ENCODE peak calls at places on chromosomes 12 and 14, in nine cellular contexts. One of them, this sample, is unnamed.

GRCh38 chr14:68757618-68758081 is 35.2 kb downstream of the ZFP36L1 start:
- DNase-seq in A549: no peak
- DNase-seq in sigmoid colon: peak; percentile 75
- DNase-seq in tibial nerve: peak; percentile 42
- DNase-seq in esophagus muscularis mucosa: no peak
- DNase-seq in ovary: peak; percentile 21
- DNase-seq in GM12878: no peak
- DNase-seq in K562: peak; percentile 37
- DNase-seq in H1: no peak
- DNase-seq in this sample: no peak

GRCh38 chr14:22561661-22562579 is 27.1 kb downstream of the DAD1 start:
- DNase-seq in A549: no peak
- DNase-seq in sigmoid colon: no peak
- DNase-seq in tibial nerve: no peak
- DNase-seq in esophagus muscularis mucosa: no peak
- DNase-seq in ovary: no peak
- DNase-seq in GM12878: peak; percentile 81
- DNase-seq in K562: peak; percentile 42
- DNase-seq in H1: no peak
- DNase-seq in this sample: peak; percentile 46

GRCh38 chr12:132545955-132546354 is 56.0 kb downstream of the FBRSL1 start:
- DNase-seq in A549: no peak
- DNase-seq in sigmoid colon: no peak
- DNase-seq in tibial nerve: no peak
- DNase-seq in esophagus muscularis mucosa: no peak
- DNase-seq in ovary: no peak
- DNase-seq in GM12878: no peak
- DNase-seq in K562: no peak
- DNase-seq in H1: no peak
- DNase-seq in this sample: no peak

GRCh38 chr12:54421873-54422250 is 2.8 kb upstream of the ITGA5 start:
- DNase-seq in A549: no peak
- DNase-seq in sigmoid colon: peak; percentile 50
- DNase-seq in tibial nerve: no peak
- DNase-seq in esophagus muscularis mucosa: no peak
- DNase-seq in ovary: no peak
- DNase-seq in GM12878: no peak
- DNase-seq in K562: no peak
- DNase-seq in H1: no peak
- DNase-seq in this sample: no peak

GRCh38 chr12:80622271-80622670 is 85.2 kb upstream of the MYF6 start:
- DNase-seq in A549: no peak
- DNase-seq in sigmoid colon: no peak
- DNase-seq in tibial nerve: no peak
- DNase-seq in esophagus muscularis mucosa: no peak
- DNase-seq in ovary: no peak
- DNase-seq in GM12878: no peak
- DNase-seq in K562: no peak
- DNase-seq in H1: no peak
- DNase-seq in this sample: no peak

GRCh38 chr12:66066071-66066928 is 64.2 kb downstream of the LLPH start:
- DNase-seq in A549: no peak
- DNase-seq in sigmoid colon: no peak
- DNase-seq in tibial nerve: no peak
- DNase-seq in esophagus muscularis mucosa: peak; percentile 10
- DNase-seq in ovary: no peak
- DNase-seq in GM12878: peak; percentile 75
- DNase-seq in K562: no peak
- DNase-seq in H1: no peak
- DNase-seq in this sample: no peak

GRCh38 chr12:78457951-78458350 is 406.6 kb upstream of the SYT1 start:
- DNase-seq in A549: no peak
- DNase-seq in sigmoid colon: no peak
- DNase-seq in tibial nerve: no peak
- DNase-seq in esophagus muscularis mucosa: no peak
- DNase-seq in ovary: no peak
- DNase-seq in GM12878: peak; percentile 32
- DNase-seq in K562: no peak
- DNase-seq in H1: no peak
- DNase-seq in this sample: no peak

GRCh38 chr12:27754795-27755194 is 25.2 kb upstream of the KLHL42 start:
- DNase-seq in A549: no peak
- DNase-seq in sigmoid colon: no peak
- DNase-seq in tibial nerve: no peak
- DNase-seq in esophagus muscularis mucosa: no peak
- DNase-seq in ovary: no peak
- DNase-seq in GM12878: no peak
- DNase-seq in K562: no peak
- DNase-seq in H1: no peak
- DNase-seq in this sample: peak; percentile 56

GRCh38 chr12:26658991-26659390 is 174.0 kb downstream of the ITPR2 start:
- DNase-seq in A549: no peak
- DNase-seq in sigmoid colon: no peak
- DNase-seq in tibial nerve: no peak
- DNase-seq in esophagus muscularis mucosa: no peak
- DNase-seq in ovary: no peak
- DNase-seq in GM12878: no peak
- DNase-seq in K562: no peak
- DNase-seq in H1: no peak
- DNase-seq in this sample: no peak

GRCh38 chr12:72510772-72511171 is 238.6 kb downstream of the TRHDE start:
- DNase-seq in A549: no peak
- DNase-seq in sigmoid colon: no peak
- DNase-seq in tibial nerve: no peak
- DNase-seq in esophagus muscularis mucosa: no peak
- DNase-seq in ovary: no peak
- DNase-seq in GM12878: no peak
- DNase-seq in K562: no peak
- DNase-seq in H1: no peak
- DNase-seq in this sample: no peak

GRCh38 chr14:67653651-67654280 is 20.7 kb downstream of the VTI1B start:
- DNase-seq in A549: no peak
- DNase-seq in sigmoid colon: peak; percentile 69
- DNase-seq in tibial nerve: no peak
- DNase-seq in esophagus muscularis mucosa: no peak
- DNase-seq in ovary: no peak
- DNase-seq in GM12878: no peak
- DNase-seq in K562: no peak
- DNase-seq in H1: no peak
- DNase-seq in this sample: no peak

GRCh38 chr12:25422241-25422640 is 130.8 kb downstream of the LMNTD1 start:
- DNase-seq in A549: no peak
- DNase-seq in sigmoid colon: no peak
- DNase-seq in tibial nerve: no peak
- DNase-seq in esophagus muscularis mucosa: no peak
- DNase-seq in ovary: no peak
- DNase-seq in GM12878: no peak
- DNase-seq in K562: no peak
- DNase-seq in H1: no peak
- DNase-seq in this sample: no peak

GRCh38 chr12:14892726-14893442 is 7.2 kb upstream of the MGP start:
- DNase-seq in A549: no peak
- DNase-seq in sigmoid colon: peak; percentile 92
- DNase-seq in tibial nerve: peak; percentile 68
- DNase-seq in esophagus muscularis mucosa: no peak
- DNase-seq in ovary: peak; percentile 74
- DNase-seq in GM12878: no peak
- DNase-seq in K562: no peak
- DNase-seq in H1: no peak
- DNase-seq in this sample: peak; percentile 24

GRCh38 chr12:130482448-130482847 is 144.8 kb downstream of the PIWIL1 start:
- DNase-seq in A549: no peak
- DNase-seq in sigmoid colon: no peak
- DNase-seq in tibial nerve: no peak
- DNase-seq in esophagus muscularis mucosa: no peak
- DNase-seq in ovary: no peak
- DNase-seq in GM12878: no peak
- DNase-seq in K562: no peak
- DNase-seq in H1: peak; percentile 38
- DNase-seq in this sample: no peak

DNA sequence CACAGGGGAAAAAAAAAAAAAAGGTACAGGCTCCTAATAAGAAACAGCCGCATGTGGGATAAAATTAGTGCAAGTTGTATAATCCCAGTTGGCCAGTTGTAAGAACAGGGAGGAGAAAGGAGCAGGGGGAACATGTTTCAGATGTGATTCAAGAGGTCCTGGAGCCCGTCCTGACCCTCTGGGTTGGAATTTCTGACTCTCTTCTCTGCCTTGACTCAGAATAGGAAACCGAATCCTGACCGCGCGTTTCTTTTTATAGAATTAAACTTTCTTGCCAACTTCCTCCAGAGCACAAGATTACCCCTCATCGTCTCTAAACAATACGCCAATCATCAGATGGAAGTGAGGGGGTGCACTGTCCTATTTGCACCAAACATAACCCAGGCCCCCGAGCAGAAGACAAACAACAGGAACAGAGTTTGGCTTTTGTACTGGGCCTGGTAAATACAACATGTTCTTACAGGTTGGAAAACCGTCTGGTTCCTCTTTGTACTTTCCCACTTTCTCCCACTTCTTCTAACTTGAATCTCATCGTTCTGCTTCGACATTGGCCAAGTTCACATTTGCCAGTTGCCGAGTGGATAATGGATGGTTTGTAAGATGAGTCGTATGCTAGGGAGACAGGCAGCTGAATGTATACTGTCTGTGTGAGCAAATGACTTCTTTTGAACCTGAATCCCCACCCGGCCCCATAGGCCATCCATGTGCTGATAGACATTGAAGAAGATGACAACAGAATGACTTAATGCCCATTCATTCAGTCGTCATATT is 42.5 kb upstream of the MED13L start:
- DNase-seq in A549: no peak
- DNase-seq in sigmoid colon: peak; percentile 96
- DNase-seq in tibial nerve: peak; percentile 74
- DNase-seq in esophagus muscularis mucosa: peak; percentile 95
- DNase-seq in ovary: peak; percentile 72
- DNase-seq in GM12878: no peak
- DNase-seq in K562: no peak
- DNase-seq in H1: no peak
- DNase-seq in this sample: peak; percentile 53
- TF ChIP-seq EP300 in A549: no peak
- TF ChIP-seq EP300 in sigmoid colon: peak; percentile 86
- TF ChIP-seq EP300 in tibial nerve: peak; percentile 74
- TF ChIP-seq EP300 in esophagus muscularis mucosa: peak; percentile 22
- TF ChIP-seq EP300 in ovary: no peak
- TF ChIP-seq EP300 in GM12878: no peak
- TF ChIP-seq EP300 in K562: no peak
- TF ChIP-seq EP300 in H1: no peak
- TF ChIP-seq EP300 in this sample: peak; percentile 79

GRCh38 chr12:68374315-68374982 is 42.3 kb upstream of the MDM1 start:
- DNase-seq in A549: no peak
- DNase-seq in sigmoid colon: no peak
- DNase-seq in tibial nerve: no peak
- DNase-seq in esophagus muscularis mucosa: peak; percentile 10
- DNase-seq in ovary: no peak
- DNase-seq in GM12878: peak; percentile 98
- DNase-seq in K562: no peak
- DNase-seq in H1: no peak
- DNase-seq in this sample: peak; percentile 48
- TF ChIP-seq EP300 in A549: no peak
- TF ChIP-seq EP300 in sigmoid colon: no peak
- TF ChIP-seq EP300 in tibial nerve: no peak
- TF ChIP-seq EP300 in esophagus muscularis mucosa: no peak
- TF ChIP-seq EP300 in ovary: no peak
- TF ChIP-seq EP300 in GM12878: peak; percentile 98
- TF ChIP-seq EP300 in K562: no peak
- TF ChIP-seq EP300 in H1: no peak
- TF ChIP-seq EP300 in this sample: no peak

DNA sequence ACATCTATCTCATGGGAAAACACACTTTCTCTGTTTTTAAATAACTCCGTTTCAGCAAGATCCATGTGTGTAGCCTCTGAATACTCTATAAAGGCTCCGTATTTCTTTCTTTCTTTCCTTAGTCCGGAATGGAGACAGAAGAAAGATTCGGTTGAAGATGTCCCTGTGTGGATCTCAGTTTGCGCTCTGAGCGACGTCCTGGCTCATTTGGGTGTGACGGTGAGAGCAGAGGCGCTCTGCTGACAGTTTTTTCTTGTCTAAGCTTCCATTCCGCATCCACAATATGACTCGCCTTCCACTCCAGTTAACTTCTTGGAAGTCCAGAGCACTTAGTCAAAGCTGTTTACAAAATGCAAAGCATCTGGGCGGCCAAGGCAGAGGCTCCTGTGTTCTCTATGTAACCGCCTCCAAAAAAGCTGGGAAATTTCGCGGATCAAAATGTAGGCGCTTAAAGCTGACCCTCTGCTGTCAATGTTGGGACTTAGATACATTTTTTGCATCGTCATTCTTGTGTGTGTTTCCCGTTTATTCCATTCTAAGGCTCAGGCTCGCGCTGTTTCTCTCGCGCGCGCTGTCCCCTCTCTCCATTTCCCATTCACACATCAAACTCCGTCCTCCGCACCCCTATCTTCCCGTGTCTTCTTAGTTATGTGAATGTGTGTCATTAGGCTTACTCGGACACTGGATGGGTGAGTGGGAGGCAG is 910 bp upstream of the FLRT2 start:
- DNase-seq in A549: no peak
- DNase-seq in sigmoid colon: no peak
- DNase-seq in tibial nerve: no peak
- DNase-seq in esophagus muscularis mucosa: no peak
- DNase-seq in ovary: peak; percentile 44
- DNase-seq in GM12878: no peak
- DNase-seq in K562: no peak
- DNase-seq in H1: no peak
- DNase-seq in this sample: no peak
- TF ChIP-seq EP300 in A549: no peak
- TF ChIP-seq EP300 in sigmoid colon: no peak
- TF ChIP-seq EP300 in tibial nerve: no peak
- TF ChIP-seq EP300 in esophagus muscularis mucosa: no peak
- TF ChIP-seq EP300 in ovary: no peak
- TF ChIP-seq EP300 in GM12878: no peak
- TF ChIP-seq EP300 in K562: no peak
- TF ChIP-seq EP300 in H1: no peak
- TF ChIP-seq EP300 in this sample: no peak

DNA sequence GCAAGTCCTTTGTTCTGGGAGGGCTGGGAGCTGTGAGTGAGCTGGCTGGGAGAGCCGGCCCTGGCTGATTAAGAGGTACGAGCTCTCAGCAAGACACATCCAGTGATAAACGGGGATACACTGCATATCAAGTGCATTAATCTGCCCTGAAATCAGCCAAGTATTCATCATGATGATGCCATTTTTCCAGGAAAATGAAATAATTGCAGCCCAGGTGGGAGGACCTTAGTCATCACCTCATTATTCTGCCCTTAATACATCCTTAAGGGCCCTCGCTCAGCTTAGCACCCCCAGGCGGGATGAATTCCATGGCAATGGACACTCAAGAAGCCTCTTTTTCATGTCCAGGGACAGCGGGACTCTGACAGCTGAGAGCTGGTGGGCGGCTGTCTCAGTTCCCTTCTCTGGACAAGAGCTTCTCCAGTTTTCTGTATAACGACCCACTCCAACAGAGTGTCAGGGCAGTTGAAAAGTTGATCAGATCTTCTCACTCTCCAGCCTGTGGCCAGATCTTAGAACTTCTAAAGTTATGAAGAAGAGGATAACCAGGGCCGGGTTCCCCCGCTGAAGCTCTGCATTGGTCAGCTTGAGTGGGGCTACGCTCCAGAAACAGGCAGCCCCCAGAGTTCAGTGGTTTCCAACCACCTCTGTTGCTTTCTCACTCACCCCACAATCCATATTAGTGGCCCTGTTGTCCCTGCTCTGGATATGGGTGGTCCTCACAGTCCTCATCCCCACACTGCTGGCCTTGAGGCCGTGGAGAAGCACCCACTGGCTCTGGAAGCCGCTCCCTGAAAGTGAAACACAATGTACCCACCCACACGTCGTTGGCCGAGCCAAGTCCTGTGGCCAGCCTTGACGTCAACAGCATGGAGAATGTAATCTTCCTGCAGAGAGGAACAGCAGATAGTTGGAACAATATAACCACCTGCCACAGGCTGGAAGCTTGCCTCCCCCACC is 306.2 kb upstream of the DIO3 start:
- DNase-seq in A549: no peak
- DNase-seq in sigmoid colon: peak; percentile 64
- DNase-seq in tibial nerve: no peak
- DNase-seq in esophagus muscularis mucosa: peak; percentile 92
- DNase-seq in ovary: peak; percentile 74
- DNase-seq in GM12878: no peak
- DNase-seq in K562: no peak
- DNase-seq in H1: no peak
- DNase-seq in this sample: no peak
- TF ChIP-seq EP300 in A549: no peak
- TF ChIP-seq EP300 in sigmoid colon: no peak
- TF ChIP-seq EP300 in tibial nerve: no peak
- TF ChIP-seq EP300 in esophagus muscularis mucosa: no peak
- TF ChIP-seq EP300 in ovary: no peak
- TF ChIP-seq EP300 in GM12878: no peak
- TF ChIP-seq EP300 in K562: no peak
- TF ChIP-seq EP300 in H1: no peak
- TF ChIP-seq EP300 in this sample: no peak